ENCODE peak calls at places on chromosome 16, in six cellular contexts. M, A, D, O, W and T are unnamed samples.

GRCh38 chr16:11232852-11233726 is 22.9 kb downstream of the SOCS1 start:
- DNase-seq in M (no peak), A (peak; percentile 53), D (peak; percentile 24), O (no peak), W (no peak), T (no peak)

GRCh38 chr16:50699345-50700159 is 6.1 kb downstream of the NOD2 start:
- DNase-seq in M (no peak), A (no peak), D (no peak), O (no peak), W (peak; percentile 84), T (no peak)

GRCh38 chr16:74679983-74680382 is 13.3 kb upstream of the RFWD3 start:
- DNase-seq in M (no peak), A (no peak), D (no peak), O (no peak), W (no peak), T (no peak)

GRCh38 chr16:2447920-2448583 is 11.9 kb upstream of the TEDC2 start:
- DNase-seq in M (no peak), A (no peak), D (no peak), O (no peak), W (no peak), T (no peak)

GRCh38 chr16:50697881-50698767 is 4.7 kb downstream of the NOD2 start:
- DNase-seq in M (no peak), A (no peak), D (peak; percentile 70), O (no peak), W (peak; percentile 75), T (peak; percentile 54)

GRCh38 chr16:20167323-20167722 is 93.6 kb upstream of the GPR139 start:
- DNase-seq in M (no peak), A (no peak), D (no peak), O (no peak), W (no peak), T (no peak)

GRCh38 chr16:71230122-71230845 is at the start of gene HYDIN:
- DNase-seq in M (no peak), A (peak; percentile 75), D (no peak), O (peak; percentile 60), W (no peak), T (peak; percentile 20)

GRCh38 chr16:89217388-89218191 is at the start of gene ZNF778:
- DNase-seq in M (peak; percentile 85), A (peak; percentile 80), D (peak; percentile 82), O (no peak), W (peak; percentile 73), T (no peak)

GRCh38 chr16:66274335-66275110 is 92.0 kb upstream of the CDH5 start:
- DNase-seq in M (no peak), A (no peak), D (no peak), O (no peak), W (no peak), T (no peak)

GRCh38 chr16:4724661-4725270 is 9.3 kb downstream of the ANKS3 start:
- DNase-seq in M (no peak), A (no peak), D (no peak), O (no peak), W (no peak), T (no peak)

GRCh38 chr16:22659933-22660332 is 149.2 kb downstream of the NPIPB5 start:
- DNase-seq in M (no peak), A (no peak), D (no peak), O (no peak), W (no peak), T (no peak)

GRCh38 chr16:53865492-53865863 is 161.5 kb downstream of the FTO start:
- DNase-seq in M (no peak), A (no peak), D (no peak), O (peak; percentile 29), W (no peak), T (peak; percentile 79)

GRCh38 chr16:2121853-2122252 is 13.8 kb downstream of the PKD1 start:
- DNase-seq in M (peak; percentile 62), A (no peak), D (no peak), O (no peak), W (peak; percentile 50), T (no peak)

GRCh38 chr16:69859105-69859969 is 91.8 kb upstream of the CLEC18A start:
- DNase-seq in M (peak; percentile 40), A (peak; percentile 32), D (peak; percentile 58), O (no peak), W (no peak), T (no peak)

GRCh38 chr16:82935781-82936180 is 309.0 kb downstream of the CDH13 start:
- DNase-seq in M (no peak), A (no peak), D (no peak), O (no peak), W (no peak), T (no peak)
- TF ChIP-seq CTCF in M (no peak), A (no peak), D (no peak), O (no peak), W (no peak), T (no peak)

DNA sequence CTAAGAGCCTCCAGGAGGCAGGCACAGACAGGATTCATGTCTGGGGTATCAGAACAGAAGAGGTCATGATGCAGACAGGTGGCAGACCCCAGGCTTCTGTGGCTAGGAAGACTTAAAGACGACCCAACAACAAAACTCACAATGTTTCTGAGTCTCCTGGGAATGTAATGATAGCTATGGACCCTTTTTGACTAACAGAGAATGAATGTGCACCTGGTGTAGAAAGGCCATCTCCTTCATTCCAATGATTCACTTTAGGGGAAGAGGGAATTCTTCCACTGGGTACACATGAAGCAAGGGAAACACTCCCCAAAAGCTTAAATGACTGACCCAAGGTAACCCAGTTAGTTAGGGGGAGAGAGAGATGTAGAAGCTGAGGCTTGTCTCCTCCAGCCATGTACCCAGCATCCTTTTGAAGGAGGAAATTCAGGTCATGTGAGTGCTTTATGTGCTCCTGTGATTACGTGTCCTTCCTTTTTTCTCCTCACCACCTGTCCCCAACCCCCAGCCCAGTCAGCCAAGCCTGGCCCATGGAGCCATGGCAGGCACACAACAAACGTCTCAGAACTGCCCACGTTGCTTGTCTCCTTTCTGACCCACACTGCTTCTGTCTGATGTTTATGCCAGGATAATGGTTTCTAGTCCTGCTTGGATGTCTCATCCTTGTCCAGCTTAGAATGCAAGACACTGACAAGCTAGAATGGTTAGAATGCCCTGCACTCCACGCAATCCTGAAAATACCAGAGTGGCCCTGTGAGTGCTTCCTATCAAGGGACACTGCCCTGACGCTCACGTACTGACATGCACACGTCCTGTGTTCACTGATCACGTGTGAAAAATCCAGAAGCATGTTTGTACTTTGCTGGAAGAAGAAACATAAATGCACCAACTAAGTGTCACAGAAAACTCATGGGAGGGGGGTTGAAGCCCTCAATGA is 156.4 kb downstream of the ZFHX3 start:
- DNase-seq in M (no peak), A (no peak), D (no peak), O (no peak), W (peak; percentile 38), T (no peak)
- TF ChIP-seq CTCF in M (no peak), A (no peak), D (no peak), O (no peak), W (no peak), T (no peak)

GRCh38 chr16:27853651-27854050 is 209.9 kb downstream of the GSG1L start:
- DNase-seq in M (no peak), A (no peak), D (no peak), O (no peak), W (no peak), T (no peak)

GRCh38 chr16:27862953-27863352 is 200.6 kb downstream of the GSG1L start:
- DNase-seq in M (no peak), A (no peak), D (no peak), O (no peak), W (no peak), T (no peak)

GRCh38 chr16:27863377-27863776 is 200.1 kb downstream of the GSG1L start:
- DNase-seq in M (no peak), A (no peak), D (no peak), O (no peak), W (no peak), T (no peak)

GRCh38 chr16:27860091-27860490 is 203.4 kb downstream of the GSG1L start:
- DNase-seq in M (no peak), A (no peak), D (no peak), O (no peak), W (no peak), T (no peak)

GRCh38 chr16:27859020-27859419 is 204.5 kb downstream of the GSG1L start:
- DNase-seq in M (no peak), A (no peak), D (no peak), O (no peak), W (no peak), T (no peak)
- TF ChIP-seq CTCF in M (no peak), A (no peak), D (no peak), O (no peak), W (no peak), T (no peak)

DNA sequence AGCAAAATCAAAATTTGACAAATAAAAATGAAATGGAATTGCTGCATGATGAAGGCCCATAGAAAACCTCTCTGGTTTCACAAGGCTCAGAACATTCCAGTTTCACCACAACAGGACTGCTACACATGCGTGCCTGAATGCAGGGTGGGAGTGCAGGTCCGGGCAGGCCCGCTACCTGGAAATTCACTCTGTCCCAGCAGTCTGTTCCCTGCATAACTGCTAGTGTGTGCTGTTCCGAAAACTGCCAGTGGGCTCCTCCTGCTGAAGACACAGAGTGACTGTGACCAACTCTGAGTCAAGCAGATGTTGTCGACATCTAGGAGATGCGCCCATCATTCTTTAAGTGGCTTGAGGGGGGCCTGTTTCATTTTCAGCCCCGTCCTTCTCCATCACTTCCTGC is 284.8 kb upstream of the MAF start:
- DNase-seq in M (no peak), A (no peak), D (no peak), O (no peak), W (no peak), T (no peak)
- TF ChIP-seq CTCF in M (no peak), A (no peak), D (no peak), O (no peak), W (no peak), T (no peak)